ENCODE peak calls at places on chromosomes 12 and 14, in eight cellular contexts. E, Z, N, A, K, S, X and L are unnamed samples.

GRCh38 chr12:1093166-1093751 is 102.2 kb downstream of the ERC1 start:
- DNase-seq in E (no peak), Z (peak), N (peak), A (peak), K (peak), S (peak), X (no peak), L (no peak)

GRCh38 chr14:102770910-102771543 is 6.2 kb upstream of the TRAF3 start:
- DNase-seq in E (no peak), Z (no peak), N (no peak), A (no peak), K (no peak), S (no peak), X (no peak), L (no peak)

GRCh38 chr14:95385701-95386100 is 66.0 kb upstream of the CLMN start:
- DNase-seq in E (no peak), Z (no peak), N (no peak), A (no peak), K (no peak), S (no peak), X (no peak), L (no peak)

GRCh38 chr12:98939350-98939749 is 294.3 kb downstream of the APAF1 start:
- DNase-seq in E (no peak), Z (peak), N (no peak), A (peak), K (no peak), S (no peak), X (peak), L (no peak)

GRCh38 chr12:127459166-127459565 is 807.8 kb upstream of the TMEM132C start:
- DNase-seq in E (no peak), Z (peak), N (no peak), A (no peak), K (no peak), S (no peak), X (no peak), L (no peak)

GRCh38 chr12:9335867-9336266 is 127.7 kb upstream of the PZP start:
- DNase-seq in E (no peak), Z (no peak), N (no peak), A (no peak), K (no peak), S (no peak), X (no peak), L (no peak)

GRCh38 chr12:111393700-111394275 is 11.9 kb upstream of the SH2B3 start:
- DNase-seq in E (peak), Z (no peak), N (no peak), A (no peak), K (no peak), S (no peak), X (no peak), L (no peak)

GRCh38 chr14:62696969-62697328 is 348.3 kb downstream of the KCNH5 start:
- DNase-seq in E (no peak), Z (no peak), N (no peak), A (no peak), K (no peak), S (no peak), X (no peak), L (no peak)

GRCh38 chr14:62800577-62800976 is 244.7 kb downstream of the KCNH5 start:
- DNase-seq in E (no peak), Z (peak), N (peak), A (peak), K (no peak), S (no peak), X (no peak), L (no peak)

GRCh38 chr12:46675736-46676135 is 150.1 kb downstream of the SLC38A4 start:
- DNase-seq in E (peak), Z (peak), N (no peak), A (peak), K (no peak), S (no peak), X (peak), L (no peak)

GRCh38 chr12:132653567-132654290 is 33.4 kb downstream of the POLE start:
- DNase-seq in E (no peak), Z (no peak), N (no peak), A (no peak), K (no peak), S (no peak), X (no peak), L (no peak)

GRCh38 chr14:36226164-36226563 is 49.6 kb upstream of the PTCSC3 start:
- DNase-seq in E (no peak), Z (no peak), N (no peak), A (no peak), K (no peak), S (no peak), X (no peak), L (no peak)

GRCh38 chr14:98692832-98693231 is 579.2 kb downstream of the BCL11B start:
- DNase-seq in E (no peak), Z (no peak), N (no peak), A (no peak), K (no peak), S (no peak), X (no peak), L (no peak)

GRCh38 chr14:93219103-93219726 is 12.2 kb downstream of the UBR7 start:
- DNase-seq in E (no peak), Z (peak), N (peak), A (peak), K (no peak), S (peak), X (peak), L (no peak)

GRCh38 chr12:1836241-1836803 is 16.0 kb downstream of the LRTM2 start:
- DNase-seq in E (no peak), Z (no peak), N (no peak), A (no peak), K (no peak), S (no peak), X (no peak), L (no peak)

GRCh38 chr12:109912790-109913189 is 12.7 kb downstream of the TCHP start:
- DNase-seq in E (no peak), Z (no peak), N (no peak), A (no peak), K (no peak), S (no peak), X (no peak), L (no peak)

GRCh38 chr14:61973981-61974380 is 211.8 kb downstream of the SNAPC1 start:
- DNase-seq in E (no peak), Z (no peak), N (no peak), A (no peak), K (no peak), S (peak), X (no peak), L (no peak)

GRCh38 chr14:52802597-52802996 is 11.2 kb upstream of the GNPNAT1 start:
- DNase-seq in E (no peak), Z (no peak), N (no peak), A (no peak), K (no peak), S (peak), X (no peak), L (no peak)

GRCh38 chr14:67718265-67718664 is 16.6 kb downstream of the RDH12 start:
- DNase-seq in E (no peak), Z (no peak), N (no peak), A (no peak), K (no peak), S (no peak), X (no peak), L (no peak)

GRCh38 chr12:32455607-32456063 is 56.3 kb downstream of the FGD4 start:
- DNase-seq in E (no peak), Z (peak), N (peak), A (peak), K (peak), S (peak), X (no peak), L (no peak)